ENCODE peak calls at places on chromosomes 5 and 9, in four cellular contexts. One of them, this sample, is unnamed.

GRCh38 chr5:68475476-68475875 is 259.9 kb downstream of the PIK3R1 start:
- DNase-seq in HepG2: no peak
- DNase-seq in GM12878: no peak
- DNase-seq in K562: no peak
- DNase-seq in this sample: no peak

GRCh38 chr5:96297290-96297689 is 135.8 kb downstream of the PCSK1 start:
- DNase-seq in K562: no peak
- DNase-seq in GM12878: no peak
- DNase-seq in HepG2: peak
- DNase-seq in this sample: no peak

GRCh38 chr9:117412841-117413240 is 2.0 kb downstream of the ASTN2 start:
- DNase-seq in HepG2: no peak
- DNase-seq in GM12878: no peak
- DNase-seq in K562: no peak
- DNase-seq in this sample: peak

GRCh38 chr9:107751522-107752235 is 262.1 kb upstream of the KLF4 start:
- DNase-seq in HepG2: peak
- DNase-seq in GM12878: peak
- DNase-seq in K562: no peak
- DNase-seq in this sample: no peak

GRCh38 chr5:80706835-80707447 is 52.2 kb upstream of the DHFR start:
- DNase-seq in HepG2: no peak
- DNase-seq in K562: no peak
- DNase-seq in GM12878: no peak
- DNase-seq in this sample: no peak

GRCh38 chr5:140322751-140323731 is 20.1 kb upstream of the PFDN1 start:
- DNase-seq in HepG2: peak
- DNase-seq in K562: no peak
- DNase-seq in GM12878: no peak
- DNase-seq in this sample: no peak

GRCh38 chr9:121350993-121351561 is 19.0 kb downstream of the STOM start:
- DNase-seq in GM12878: no peak
- DNase-seq in HepG2: no peak
- DNase-seq in K562: peak
- DNase-seq in this sample: no peak

GRCh38 chr9:134209731-134210311 is 45.5 kb upstream of the RNU6ATAC start:
- DNase-seq in GM12878: no peak
- DNase-seq in HepG2: no peak
- DNase-seq in K562: no peak
- DNase-seq in this sample: no peak

GRCh38 chr5:132296412-132297001 is 2.3 kb downstream of the SLC22A4 start:
- DNase-seq in HepG2: no peak
- DNase-seq in GM12878: no peak
- DNase-seq in K562: no peak
- DNase-seq in this sample: no peak

GRCh38 chr5:61768692-61769281 is 436.7 kb downstream of the ZSWIM6 start:
- DNase-seq in K562: peak
- DNase-seq in HepG2: peak
- DNase-seq in GM12878: no peak
- DNase-seq in this sample: peak

GRCh38 chr5:53355316-53355715 is 125.1 kb upstream of the FST start:
- DNase-seq in HepG2: no peak
- DNase-seq in K562: no peak
- DNase-seq in GM12878: no peak
- DNase-seq in this sample: no peak

GRCh38 chr5:96687812-96688453 is 25.8 kb downstream of the CAST start:
- DNase-seq in HepG2: peak
- DNase-seq in K562: peak
- DNase-seq in GM12878: no peak
- DNase-seq in this sample: no peak

GRCh38 chr5:155773680-155774079 is 553.3 kb upstream of the SGCD start:
- DNase-seq in K562: no peak
- DNase-seq in GM12878: no peak
- DNase-seq in HepG2: no peak
- DNase-seq in this sample: no peak

GRCh38 chr5:118603278-118603677 is 385.1 kb downstream of the DTWD2 start:
- DNase-seq in GM12878: no peak
- DNase-seq in HepG2: no peak
- DNase-seq in K562: no peak
- DNase-seq in this sample: no peak

GRCh38 chr9:109303900-109304299 is 17.0 kb downstream of the EPB41L4B start:
- DNase-seq in GM12878: no peak
- DNase-seq in K562: no peak
- DNase-seq in HepG2: no peak
- DNase-seq in this sample: no peak

GRCh38 chr5:458547-459353 is 15.8 kb downstream of the EXOC3 start:
- DNase-seq in GM12878: peak
- DNase-seq in HepG2: no peak
- DNase-seq in K562: no peak
- DNase-seq in this sample: no peak

GRCh38 chr5:133083901-133084300 is 32.1 kb downstream of the HSPA4 start:
- DNase-seq in K562: no peak
- DNase-seq in GM12878: no peak
- DNase-seq in HepG2: no peak
- DNase-seq in this sample: no peak

GRCh38 chr5:126777257-126777973 is 479 bp downstream of the LMNB1 start:
- DNase-seq in GM12878: no peak
- DNase-seq in K562: peak
- DNase-seq in HepG2: peak
- DNase-seq in this sample: no peak
- TF ChIP-seq TAF1 in GM12878: no peak
- TF ChIP-seq TAF1 in K562: no peak
- TF ChIP-seq TAF1 in HepG2: peak
- TF ChIP-seq TAF1 in this sample: no peak

GRCh38 chr5:123036391-123037103 is at the start of gene PPIC:
- DNase-seq in GM12878: no peak
- DNase-seq in HepG2: peak
- DNase-seq in K562: peak
- DNase-seq in this sample: peak

GRCh38 chr5:123037104-123037418 is 536 bp upstream of the PPIC start:
- DNase-seq in GM12878: no peak
- DNase-seq in K562: no peak
- DNase-seq in HepG2: no peak
- DNase-seq in this sample: no peak

GRCh38 chr5:123033157-123033671 is 3.3 kb downstream of the PPIC start:
- DNase-seq in GM12878: no peak
- DNase-seq in HepG2: peak
- DNase-seq in K562: no peak
- DNase-seq in this sample: no peak

GRCh38 chr5:123035320-123035949 is 1.1 kb downstream of the PPIC start:
- DNase-seq in K562: peak
- DNase-seq in HepG2: peak
- DNase-seq in GM12878: no peak
- DNase-seq in this sample: no peak

GRCh38 chr5:123035950-123036390 is 555 bp downstream of the PPIC start:
- DNase-seq in HepG2: peak
- DNase-seq in K562: no peak
- DNase-seq in GM12878: no peak
- DNase-seq in this sample: peak
- TF ChIP-seq POLR2A in HepG2: no peak
- TF ChIP-seq POLR2A in K562: no peak
- TF ChIP-seq POLR2A in GM12878: no peak
- TF ChIP-seq POLR2A in this sample: no peak

DNA sequence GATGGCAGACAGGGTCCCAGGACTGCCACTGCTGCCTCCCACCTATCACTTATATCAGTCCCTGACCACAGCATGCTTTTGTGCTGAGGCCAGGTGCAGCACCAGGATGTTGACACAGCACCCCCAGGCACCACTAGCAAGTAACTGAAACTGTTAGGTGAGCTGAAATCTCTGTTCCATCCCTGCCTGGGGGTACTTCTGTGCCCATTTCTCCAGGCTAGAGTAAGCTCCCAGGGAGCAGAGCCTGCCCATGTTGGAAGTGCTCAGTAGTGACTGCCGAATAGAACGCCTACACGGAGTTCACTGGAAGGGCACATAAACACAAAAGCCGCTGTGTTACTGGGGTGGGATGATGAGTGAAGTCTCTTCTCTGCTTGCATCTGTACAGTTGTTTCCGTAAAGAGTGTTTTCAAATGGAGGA is 42.9 kb downstream of the POLR1E start:
- DNase-seq in K562: no peak
- DNase-seq in HepG2: no peak
- DNase-seq in GM12878: no peak
- DNase-seq in this sample: no peak
- TF ChIP-seq TAF1 in K562: no peak
- TF ChIP-seq TAF1 in HepG2: no peak
- TF ChIP-seq TAF1 in GM12878: no peak
- TF ChIP-seq TAF1 in this sample: no peak

DNA sequence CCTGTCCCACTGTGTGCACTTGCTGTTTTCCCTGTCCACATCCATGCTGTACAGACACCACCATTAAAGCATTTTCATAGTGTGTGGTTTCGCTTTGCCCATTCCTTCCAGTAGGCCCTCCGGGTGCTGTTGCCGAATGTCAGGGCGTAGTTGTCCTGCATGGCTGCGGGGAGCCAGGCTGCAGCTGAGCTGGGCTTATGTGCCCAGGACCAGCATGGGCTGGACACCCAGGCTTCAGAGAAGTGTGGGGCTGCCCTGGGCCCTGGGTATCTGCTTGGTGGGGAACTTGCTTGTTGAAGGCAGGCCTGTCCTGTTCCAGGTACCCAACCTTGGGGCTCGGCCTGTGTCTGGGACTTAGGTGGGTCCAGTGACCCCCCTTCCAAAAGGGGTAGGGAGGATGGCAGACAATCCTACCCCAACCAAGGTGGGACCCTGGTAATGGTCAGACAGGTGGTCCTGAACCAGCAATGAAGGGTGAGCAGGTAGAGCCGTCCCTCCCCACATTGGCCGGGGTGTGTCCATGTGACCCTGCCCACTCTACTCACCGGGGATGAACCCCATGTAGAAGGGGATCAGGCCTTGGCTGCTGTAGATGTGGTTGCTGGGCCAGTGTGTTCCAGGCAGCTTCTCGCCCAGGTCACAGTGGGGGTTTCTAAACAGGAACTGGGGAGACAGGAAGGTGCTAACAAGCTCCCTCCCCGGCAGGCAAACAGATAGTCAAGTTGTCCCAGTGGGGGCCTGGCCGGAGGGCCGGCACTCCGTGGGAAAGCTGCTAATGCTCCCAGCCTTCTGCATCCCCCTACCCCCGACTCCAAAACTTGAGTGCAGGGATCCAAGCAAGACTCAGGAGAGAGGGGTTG is 2.8 kb downstream of the TUBB4B start:
- DNase-seq in K562: no peak
- DNase-seq in GM12878: no peak
- DNase-seq in HepG2: no peak
- DNase-seq in this sample: no peak
- TF ChIP-seq POLR2A in K562: peak
- TF ChIP-seq POLR2A in GM12878: no peak
- TF ChIP-seq POLR2A in HepG2: peak
- TF ChIP-seq POLR2A in this sample: peak

GRCh38 chr9:37926737-37927590 is 23.0 kb upstream of the SLC25A51 start:
- DNase-seq in K562: no peak
- DNase-seq in GM12878: no peak
- DNase-seq in HepG2: no peak
- DNase-seq in this sample: no peak

GRCh38 chr9:37929441-37929895 is 25.5 kb upstream of the SLC25A51 start:
- DNase-seq in K562: no peak
- DNase-seq in GM12878: no peak
- DNase-seq in HepG2: no peak
- DNase-seq in this sample: no peak

GRCh38 chr9:37925786-37926736 is 22.1 kb upstream of the SLC25A51 start:
- DNase-seq in HepG2: no peak
- DNase-seq in GM12878: no peak
- DNase-seq in K562: no peak
- DNase-seq in this sample: no peak

GRCh38 chr9:37928552-37929430 is 24.9 kb upstream of the SLC25A51 start:
- DNase-seq in GM12878: no peak
- DNase-seq in K562: no peak
- DNase-seq in HepG2: no peak
- DNase-seq in this sample: no peak

DNA sequence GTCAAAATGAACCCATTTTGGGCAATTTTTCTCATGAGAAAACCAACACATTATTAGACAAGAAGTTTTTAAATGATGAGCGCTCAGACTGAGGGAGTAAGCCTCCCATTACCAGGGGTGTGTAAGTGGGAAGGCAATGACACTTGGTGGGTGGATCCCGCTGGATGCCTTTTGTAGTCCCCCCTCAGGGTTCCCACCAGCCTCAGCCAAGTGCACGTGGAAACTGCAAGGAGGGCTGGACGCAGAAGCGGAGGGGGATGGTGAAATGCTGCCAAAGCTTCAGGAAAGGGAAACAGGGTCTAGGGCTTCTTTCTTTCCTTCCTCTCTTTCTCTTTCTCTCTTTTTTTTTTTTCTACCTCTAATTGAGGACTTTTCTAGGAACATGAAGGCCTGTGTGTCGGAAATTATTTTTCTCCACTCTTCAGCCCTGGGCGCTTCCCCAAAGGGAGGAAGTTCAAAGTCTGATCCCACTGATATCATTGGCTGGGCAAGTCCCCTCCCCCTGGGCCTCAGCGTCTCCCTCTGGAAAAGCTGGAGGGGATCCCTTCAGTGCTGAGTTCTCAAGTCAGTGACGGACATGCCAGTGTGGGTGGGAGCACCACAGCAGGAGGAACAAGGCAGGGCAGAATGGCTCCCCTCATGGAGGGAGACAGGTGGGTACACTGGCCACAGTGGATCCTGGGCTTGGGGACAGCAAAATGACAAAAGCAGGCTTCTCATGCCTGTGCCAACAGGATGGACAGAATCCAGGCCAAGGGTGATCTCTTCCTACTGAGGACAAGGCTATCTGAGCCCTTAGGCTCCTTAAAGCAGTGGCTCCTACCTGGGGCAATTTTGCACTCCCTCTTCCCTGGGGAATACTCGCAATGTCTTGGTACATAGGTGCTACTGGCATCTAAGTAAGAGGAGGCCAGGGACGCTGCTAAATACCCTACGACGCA is 24.0 kb upstream of the SLC25A51 start:
- DNase-seq in K562: no peak
- DNase-seq in HepG2: no peak
- DNase-seq in GM12878: no peak
- DNase-seq in this sample: no peak
- TF ChIP-seq TAF1 in K562: no peak
- TF ChIP-seq TAF1 in HepG2: no peak
- TF ChIP-seq TAF1 in GM12878: no peak
- TF ChIP-seq TAF1 in this sample: no peak